ENCODE peak calls at places on chromosome 5, in eight cellular contexts. One of them, this sample, is unnamed.

GRCh38 chr5:29905626-29906353 is 1287.7 kb upstream of the CDH6 start:
- DNase-seq in AG09309: no peak
- DNase-seq in GM13977: no peak
- DNase-seq in fibroblast of mammary gland: no peak
- DNase-seq in lower leg skin: no peak
- DNase-seq in mesothelial cell of epicardium: no peak
- DNase-seq in neural progenitor cell: no peak
- DNase-seq in Caco-2: no peak
- DNase-seq in this sample: no peak

GRCh38 chr5:145365464-145365863 is 469.7 kb downstream of the PRELID2 start:
- DNase-seq in Caco-2: no peak
- DNase-seq in neural progenitor cell: no peak
- DNase-seq in AG09309: no peak
- DNase-seq in GM13977: no peak
- DNase-seq in lower leg skin: no peak
- DNase-seq in mesothelial cell of epicardium: no peak
- DNase-seq in fibroblast of mammary gland: no peak
- DNase-seq in this sample: no peak

GRCh38 chr5:54234304-54234938 is 76.0 kb downstream of the ARL15 start:
- DNase-seq in lower leg skin: no peak
- DNase-seq in neural progenitor cell: peak; percentile 33
- DNase-seq in GM13977: peak; percentile 48
- DNase-seq in AG09309: no peak
- DNase-seq in fibroblast of mammary gland: peak; percentile 61
- DNase-seq in mesothelial cell of epicardium: no peak
- DNase-seq in Caco-2: no peak
- DNase-seq in this sample: no peak

GRCh38 chr5:42666821-42667325 is 89.7 kb upstream of the CCDC152 start:
- DNase-seq in neural progenitor cell: peak; percentile 13
- DNase-seq in AG09309: no peak
- DNase-seq in fibroblast of mammary gland: no peak
- DNase-seq in mesothelial cell of epicardium: no peak
- DNase-seq in Caco-2: no peak
- DNase-seq in lower leg skin: no peak
- DNase-seq in GM13977: no peak
- DNase-seq in this sample: no peak

GRCh38 chr5:125117556-125117955 is 371.1 kb upstream of the ZNF608 start:
- DNase-seq in mesothelial cell of epicardium: no peak
- DNase-seq in neural progenitor cell: no peak
- DNase-seq in fibroblast of mammary gland: peak; percentile 48
- DNase-seq in lower leg skin: no peak
- DNase-seq in Caco-2: no peak
- DNase-seq in AG09309: peak; percentile 47
- DNase-seq in GM13977: no peak
- DNase-seq in this sample: no peak

GRCh38 chr5:42531611-42532010 is 108.4 kb downstream of the GHR start:
- DNase-seq in lower leg skin: no peak
- DNase-seq in neural progenitor cell: no peak
- DNase-seq in fibroblast of mammary gland: peak; percentile 88
- DNase-seq in GM13977: no peak
- DNase-seq in AG09309: no peak
- DNase-seq in mesothelial cell of epicardium: no peak
- DNase-seq in Caco-2: no peak
- DNase-seq in this sample: no peak

GRCh38 chr5:58240286-58240685 is 219.6 kb downstream of the PLK2 start:
- DNase-seq in lower leg skin: no peak
- DNase-seq in mesothelial cell of epicardium: no peak
- DNase-seq in fibroblast of mammary gland: peak; percentile 42
- DNase-seq in neural progenitor cell: no peak
- DNase-seq in GM13977: no peak
- DNase-seq in Caco-2: no peak
- DNase-seq in AG09309: no peak
- DNase-seq in this sample: no peak

GRCh38 chr5:112165897-112166737 is 253.0 kb downstream of the EPB41L4A start:
- DNase-seq in Caco-2: peak; percentile 42
- DNase-seq in fibroblast of mammary gland: no peak
- DNase-seq in GM13977: no peak
- DNase-seq in neural progenitor cell: no peak
- DNase-seq in mesothelial cell of epicardium: no peak
- DNase-seq in lower leg skin: no peak
- DNase-seq in AG09309: no peak
- DNase-seq in this sample: no peak

GRCh38 chr5:90888511-90889324 is 330.1 kb downstream of the ADGRV1 start:
- DNase-seq in AG09309: no peak
- DNase-seq in Caco-2: no peak
- DNase-seq in GM13977: no peak
- DNase-seq in neural progenitor cell: no peak
- DNase-seq in fibroblast of mammary gland: peak; percentile 63
- DNase-seq in lower leg skin: no peak
- DNase-seq in mesothelial cell of epicardium: no peak
- DNase-seq in this sample: no peak

GRCh38 chr5:91048073-91048472 is 335.0 kb downstream of the ARRDC3 start:
- DNase-seq in neural progenitor cell: no peak
- DNase-seq in mesothelial cell of epicardium: no peak
- DNase-seq in lower leg skin: no peak
- DNase-seq in Caco-2: no peak
- DNase-seq in AG09309: no peak
- DNase-seq in GM13977: no peak
- DNase-seq in fibroblast of mammary gland: no peak
- DNase-seq in this sample: no peak

GRCh38 chr5:154349621-154350020 is 96.2 kb upstream of the SAP30L start:
- DNase-seq in lower leg skin: no peak
- DNase-seq in AG09309: no peak
- DNase-seq in fibroblast of mammary gland: no peak
- DNase-seq in mesothelial cell of epicardium: no peak
- DNase-seq in Caco-2: no peak
- DNase-seq in GM13977: no peak
- DNase-seq in neural progenitor cell: no peak
- DNase-seq in this sample: no peak

GRCh38 chr5:128257096-128257495 is 173.5 kb downstream of the SLC12A2 start:
- DNase-seq in fibroblast of mammary gland: no peak
- DNase-seq in GM13977: no peak
- DNase-seq in lower leg skin: no peak
- DNase-seq in AG09309: no peak
- DNase-seq in mesothelial cell of epicardium: no peak
- DNase-seq in neural progenitor cell: no peak
- DNase-seq in Caco-2: no peak
- DNase-seq in this sample: no peak

DNA sequence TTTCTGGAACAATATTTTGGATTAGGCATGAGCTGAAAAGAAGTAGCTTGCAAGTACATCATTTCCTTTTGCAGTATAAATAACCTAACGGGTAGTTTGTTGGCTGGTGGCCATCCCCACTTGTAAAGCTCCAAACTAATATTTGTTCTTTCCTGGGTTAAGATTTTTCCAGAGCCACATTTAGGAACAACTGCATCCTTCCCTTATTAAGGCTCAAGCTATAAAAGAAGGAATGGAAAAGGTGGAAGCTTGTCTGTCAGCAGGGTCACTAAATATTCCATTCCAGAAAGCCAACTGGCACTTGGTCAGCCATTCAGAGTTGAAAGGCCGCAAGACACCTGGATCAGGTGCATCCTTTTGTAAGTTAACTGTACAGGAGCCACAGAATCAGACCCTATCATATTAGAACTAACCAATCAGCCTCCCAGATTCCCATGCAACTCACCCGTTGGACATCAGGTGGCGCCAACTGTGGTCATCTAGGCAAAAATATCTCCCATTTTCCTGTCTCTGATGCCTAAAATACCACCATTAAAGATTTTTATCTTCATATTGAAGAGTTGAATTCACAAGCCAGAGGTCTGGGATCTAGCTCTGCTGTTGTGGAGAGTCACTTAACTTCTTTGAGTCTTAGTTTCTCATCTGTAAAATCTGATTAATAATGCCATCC is 82.9 kb downstream of the PTCD2 start:
- DNase-seq in lower leg skin: no peak
- DNase-seq in neural progenitor cell: no peak
- DNase-seq in mesothelial cell of epicardium: no peak
- DNase-seq in AG09309: no peak
- DNase-seq in Caco-2: no peak
- DNase-seq in fibroblast of mammary gland: peak; percentile 41
- DNase-seq in GM13977: no peak
- DNase-seq in this sample: peak; percentile 7
- TF ChIP-seq CTCF in lower leg skin: no peak
- TF ChIP-seq CTCF in neural progenitor cell: peak; percentile 46
- TF ChIP-seq CTCF in mesothelial cell of epicardium: no peak
- TF ChIP-seq CTCF in AG09309: peak; percentile 53
- TF ChIP-seq CTCF in Caco-2: no peak
- TF ChIP-seq CTCF in fibroblast of mammary gland: peak; percentile 68
- TF ChIP-seq CTCF in GM13977: peak; percentile 17
- TF ChIP-seq CTCF in this sample: no peak

GRCh38 chr5:93621340-93621872 is 38.4 kb downstream of the NR2F1 start:
- DNase-seq in mesothelial cell of epicardium: peak; percentile 66
- DNase-seq in lower leg skin: peak; percentile 87
- DNase-seq in fibroblast of mammary gland: peak; percentile 66
- DNase-seq in GM13977: no peak
- DNase-seq in Caco-2: peak; percentile 79
- DNase-seq in neural progenitor cell: peak; percentile 83
- DNase-seq in AG09309: no peak
- DNase-seq in this sample: peak; percentile 7

GRCh38 chr5:93623153-93623552 is 40.1 kb downstream of the NR2F1 start:
- DNase-seq in lower leg skin: no peak
- DNase-seq in neural progenitor cell: no peak
- DNase-seq in fibroblast of mammary gland: no peak
- DNase-seq in Caco-2: no peak
- DNase-seq in mesothelial cell of epicardium: no peak
- DNase-seq in AG09309: no peak
- DNase-seq in GM13977: no peak
- DNase-seq in this sample: no peak

GRCh38 chr5:93622240-93622885 is 39.3 kb downstream of the NR2F1 start:
- DNase-seq in lower leg skin: no peak
- DNase-seq in neural progenitor cell: peak; percentile 59
- DNase-seq in Caco-2: peak; percentile 30
- DNase-seq in AG09309: peak; percentile 53
- DNase-seq in fibroblast of mammary gland: peak; percentile 79
- DNase-seq in mesothelial cell of epicardium: no peak
- DNase-seq in GM13977: no peak
- DNase-seq in this sample: peak; percentile 28

DNA sequence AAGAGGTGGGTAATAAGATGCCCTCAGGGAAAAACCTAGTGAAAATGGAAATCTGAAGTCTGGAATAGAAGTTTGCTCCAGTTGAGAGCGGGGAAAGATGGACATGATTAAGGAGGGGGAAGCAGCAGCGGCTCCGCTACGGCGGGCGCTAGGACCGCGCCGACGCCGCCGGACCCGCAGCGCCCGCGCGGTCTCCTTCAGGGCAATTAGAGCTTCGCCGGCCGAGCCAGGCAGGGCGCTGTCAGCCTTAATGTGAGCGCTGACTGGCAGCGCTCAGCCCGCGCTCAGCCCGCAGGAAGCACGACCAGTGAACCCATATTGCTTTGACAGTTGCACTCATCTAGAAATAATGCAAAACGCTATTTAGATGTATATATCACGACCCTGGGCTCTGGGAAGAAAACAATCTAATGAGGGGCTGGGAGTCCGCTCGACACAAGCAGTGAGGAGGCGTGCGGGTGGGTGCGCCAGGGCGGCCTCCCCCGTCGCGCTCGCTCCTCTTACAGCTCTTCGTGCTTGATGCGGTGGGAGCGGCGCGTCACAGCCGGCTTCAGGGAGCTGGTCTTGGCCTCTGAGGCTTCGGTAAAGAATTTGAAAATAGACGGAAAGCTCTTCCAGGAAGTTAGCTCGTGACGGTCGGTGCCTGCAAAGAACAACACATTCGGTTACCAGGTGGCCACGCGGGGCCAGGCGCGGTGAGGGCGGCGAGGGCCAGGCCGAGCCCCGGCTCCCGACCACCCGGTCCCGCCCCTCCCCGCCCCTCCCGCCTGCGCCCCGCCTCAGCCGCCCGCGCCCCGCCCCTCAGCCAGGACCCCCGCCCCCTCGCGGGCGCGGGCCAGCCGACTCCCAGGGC is 37.7 kb downstream of the NR2F1 start:
- DNase-seq in neural progenitor cell: peak; percentile 94
- DNase-seq in Caco-2: peak; percentile 76
- DNase-seq in mesothelial cell of epicardium: no peak
- DNase-seq in fibroblast of mammary gland: peak; percentile 63
- DNase-seq in GM13977: peak; percentile 80
- DNase-seq in lower leg skin: peak; percentile 87
- DNase-seq in AG09309: no peak
- DNase-seq in this sample: peak; percentile 75
- TF ChIP-seq CTCF in neural progenitor cell: peak; percentile 14
- TF ChIP-seq CTCF in Caco-2: no peak
- TF ChIP-seq CTCF in mesothelial cell of epicardium: no peak
- TF ChIP-seq CTCF in fibroblast of mammary gland: no peak
- TF ChIP-seq CTCF in GM13977: peak; percentile 44
- TF ChIP-seq CTCF in lower leg skin: no peak
- TF ChIP-seq CTCF in AG09309: no peak
- TF ChIP-seq CTCF in this sample: no peak

GRCh38 chr5:35938518-35939227 is at the start of gene CAPSL:
- DNase-seq in neural progenitor cell: peak; percentile 74
- DNase-seq in mesothelial cell of epicardium: peak; percentile 73
- DNase-seq in AG09309: peak; percentile 33
- DNase-seq in GM13977: peak; percentile 28
- DNase-seq in fibroblast of mammary gland: peak; percentile 64
- DNase-seq in lower leg skin: no peak
- DNase-seq in Caco-2: peak; percentile 56
- DNase-seq in this sample: no peak

GRCh38 chr5:35939639-35940038 is 1.2 kb upstream of the CAPSL start:
- DNase-seq in Caco-2: no peak
- DNase-seq in fibroblast of mammary gland: no peak
- DNase-seq in GM13977: no peak
- DNase-seq in AG09309: no peak
- DNase-seq in mesothelial cell of epicardium: no peak
- DNase-seq in lower leg skin: no peak
- DNase-seq in neural progenitor cell: no peak
- DNase-seq in this sample: no peak
- TF ChIP-seq CTCF in Caco-2: no peak
- TF ChIP-seq CTCF in fibroblast of mammary gland: peak; percentile 27
- TF ChIP-seq CTCF in GM13977: no peak
- TF ChIP-seq CTCF in AG09309: peak; percentile 28
- TF ChIP-seq CTCF in mesothelial cell of epicardium: peak; percentile 38
- TF ChIP-seq CTCF in lower leg skin: no peak
- TF ChIP-seq CTCF in neural progenitor cell: peak; percentile 8
- TF ChIP-seq CTCF in this sample: no peak

DNA sequence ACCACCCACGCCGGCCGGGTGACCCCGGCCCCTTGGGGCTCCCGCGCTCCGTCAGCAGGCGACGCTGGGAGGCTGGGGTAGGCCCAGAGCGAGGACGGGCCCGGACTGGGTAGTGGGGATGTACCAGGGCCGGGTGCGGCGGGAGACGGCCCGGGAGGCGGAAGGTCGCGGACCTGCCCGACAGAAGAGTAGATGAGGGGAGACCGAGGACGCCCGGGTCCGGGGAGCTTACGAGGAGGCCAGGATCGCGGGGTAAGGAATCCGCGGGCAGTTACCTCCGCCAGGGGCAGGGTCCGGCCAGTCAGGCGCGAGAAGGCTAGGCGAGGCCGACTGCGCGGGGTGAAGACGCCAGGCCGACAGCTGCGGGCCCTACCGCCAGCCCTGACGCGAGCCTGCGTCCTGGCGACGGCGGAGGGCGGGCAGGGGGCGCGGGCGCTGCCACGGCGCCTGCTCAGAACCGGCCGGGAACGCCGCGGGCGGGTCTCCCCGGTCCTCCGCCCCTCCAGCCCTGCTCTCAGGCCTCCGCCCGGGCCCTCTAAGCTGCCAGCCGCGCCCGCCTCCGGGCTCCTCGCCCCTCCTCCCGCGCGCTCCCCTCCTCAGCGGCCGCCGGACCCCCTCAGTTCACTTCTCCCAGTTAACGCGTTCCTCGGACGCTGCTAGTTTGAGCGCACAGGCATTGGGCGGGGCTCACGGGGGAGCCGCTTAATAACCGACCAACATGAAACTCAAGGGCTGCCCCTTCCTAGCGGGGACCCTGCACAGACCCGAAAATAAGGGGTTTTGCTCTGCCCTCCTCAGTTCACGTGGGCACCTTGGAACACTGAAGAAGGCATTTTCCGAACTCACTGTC is at the start of gene CPLANE1:
- DNase-seq in AG09309: no peak
- DNase-seq in Caco-2: peak; percentile 89
- DNase-seq in mesothelial cell of epicardium: peak; percentile 86
- DNase-seq in GM13977: peak; percentile 89
- DNase-seq in fibroblast of mammary gland: peak; percentile 67
- DNase-seq in lower leg skin: peak; percentile 93
- DNase-seq in neural progenitor cell: peak; percentile 95
- DNase-seq in this sample: peak; percentile 59
- TF ChIP-seq CTCF in AG09309: peak; percentile 13
- TF ChIP-seq CTCF in Caco-2: no peak
- TF ChIP-seq CTCF in mesothelial cell of epicardium: no peak
- TF ChIP-seq CTCF in GM13977: no peak
- TF ChIP-seq CTCF in fibroblast of mammary gland: no peak
- TF ChIP-seq CTCF in lower leg skin: no peak
- TF ChIP-seq CTCF in neural progenitor cell: peak; percentile 30
- TF ChIP-seq CTCF in this sample: no peak